ENCODE peak calls at places on chromosomes 7 and 10, in six cellular contexts. One of them, this sample, is unnamed. For H3K27me3, the result is how much of the 10 kb centered on the place peaks cover.

GRCh38 chr7:96997512-96998032 is 7.8 kb upstream of the DLX6 start:
- DNase-seq in transverse colon: no peak
- DNase-seq in GM06990: no peak
- DNase-seq in cardiac muscle cell: no peak
- DNase-seq in right lobe of liver: no peak
- DNase-seq in stomach: no peak
- DNase-seq in this sample: no peak

GRCh38 chr7:134469622-134470021 is 10.7 kb upstream of the AKR1B1 start:
- DNase-seq in transverse colon: no peak
- DNase-seq in GM06990: no peak
- DNase-seq in cardiac muscle cell: no peak
- DNase-seq in right lobe of liver: no peak
- DNase-seq in stomach: peak
- DNase-seq in this sample: no peak

GRCh38 chr10:69786791-69787190 is 14.9 kb upstream of the COL13A1 start:
- DNase-seq in transverse colon: no peak
- DNase-seq in GM06990: no peak
- DNase-seq in cardiac muscle cell: peak
- DNase-seq in right lobe of liver: no peak
- DNase-seq in stomach: no peak
- DNase-seq in this sample: peak

GRCh38 chr7:7529328-7529727 is 6.3 kb downstream of the COL28A1 start:
- DNase-seq in transverse colon: no peak
- DNase-seq in GM06990: no peak
- DNase-seq in cardiac muscle cell: no peak
- DNase-seq in right lobe of liver: no peak
- DNase-seq in stomach: no peak
- DNase-seq in this sample: no peak

GRCh38 chr10:71266147-71266917 is 52.7 kb upstream of the SLC29A3 start:
- DNase-seq in transverse colon: peak
- DNase-seq in GM06990: no peak
- DNase-seq in cardiac muscle cell: peak
- DNase-seq in right lobe of liver: peak
- DNase-seq in stomach: peak
- DNase-seq in this sample: peak

GRCh38 chr7:32248505-32248904 is 178.3 kb upstream of the PDE1C start:
- DNase-seq in transverse colon: no peak
- DNase-seq in GM06990: no peak
- DNase-seq in cardiac muscle cell: no peak
- DNase-seq in right lobe of liver: no peak
- DNase-seq in stomach: no peak
- DNase-seq in this sample: no peak

GRCh38 chr7:81534446-81534845 is 235.4 kb downstream of the HGF start:
- DNase-seq in transverse colon: no peak
- DNase-seq in GM06990: no peak
- DNase-seq in cardiac muscle cell: no peak
- DNase-seq in right lobe of liver: no peak
- DNase-seq in stomach: no peak
- DNase-seq in this sample: no peak

GRCh38 chr10:21572578-21572977 is 38.5 kb downstream of the MLLT10 start:
- DNase-seq in transverse colon: no peak
- DNase-seq in GM06990: no peak
- DNase-seq in cardiac muscle cell: peak
- DNase-seq in right lobe of liver: no peak
- DNase-seq in stomach: no peak
- DNase-seq in this sample: no peak

GRCh38 chr7:68440870-68441269 is 1157.4 kb upstream of the AUTS2 start:
- DNase-seq in transverse colon: no peak
- DNase-seq in GM06990: no peak
- DNase-seq in cardiac muscle cell: peak
- DNase-seq in right lobe of liver: no peak
- DNase-seq in stomach: no peak
- DNase-seq in this sample: no peak

GRCh38 chr10:48470893-48471805 is 133.7 kb downstream of the ARHGAP22 start:
- DNase-seq in transverse colon: no peak
- DNase-seq in GM06990: no peak
- DNase-seq in cardiac muscle cell: peak
- DNase-seq in right lobe of liver: no peak
- DNase-seq in stomach: peak
- DNase-seq in this sample: peak

GRCh38 chr10:28429573-28430216 is 103.2 kb upstream of the WAC start:
- DNase-seq in transverse colon: no peak
- DNase-seq in GM06990: no peak
- DNase-seq in cardiac muscle cell: peak
- DNase-seq in right lobe of liver: no peak
- DNase-seq in stomach: no peak
- DNase-seq in this sample: no peak

GRCh38 chr7:129835436-129836020 is 117.2 kb downstream of the UBE2H start:
- DNase-seq in transverse colon: no peak
- DNase-seq in GM06990: no peak
- DNase-seq in cardiac muscle cell: no peak
- DNase-seq in right lobe of liver: no peak
- DNase-seq in stomach: no peak
- DNase-seq in this sample: no peak

GRCh38 chr7:128810473-128810872 is 18.7 kb downstream of the CCDC136 start:
- DNase-seq in transverse colon: no peak
- DNase-seq in GM06990: no peak
- DNase-seq in cardiac muscle cell: no peak
- DNase-seq in right lobe of liver: no peak
- DNase-seq in stomach: no peak
- DNase-seq in this sample: no peak

GRCh38 chr10:131018886-131019500 is 292.5 kb downstream of the TCERG1L start:
- DNase-seq in transverse colon: no peak
- DNase-seq in GM06990: no peak
- DNase-seq in cardiac muscle cell: no peak
- DNase-seq in right lobe of liver: no peak
- DNase-seq in stomach: no peak
- DNase-seq in this sample: no peak

GRCh38 chr7:816751-817671 is 15.3 kb upstream of the SUN1 start:
- DNase-seq in transverse colon: peak
- DNase-seq in GM06990: peak
- DNase-seq in cardiac muscle cell: peak
- DNase-seq in right lobe of liver: no peak
- DNase-seq in stomach: no peak
- DNase-seq in this sample: peak

GRCh38 chr10:6136215-6137201 is 47.7 kb downstream of the RBM17 start:
- DNase-seq in transverse colon: no peak
- DNase-seq in GM06990: peak
- DNase-seq in cardiac muscle cell: peak
- DNase-seq in right lobe of liver: no peak
- DNase-seq in stomach: no peak
- DNase-seq in this sample: peak

GRCh38 chr7:80830584-80831319 is 88.1 kb downstream of the SEMA3C start:
- DNase-seq in transverse colon: no peak
- DNase-seq in GM06990: no peak
- DNase-seq in cardiac muscle cell: peak
- DNase-seq in right lobe of liver: no peak
- DNase-seq in stomach: no peak
- DNase-seq in this sample: peak

GRCh38 chr7:158374586-158374985 is 213.0 kb downstream of the PTPRN2 start:
- DNase-seq in transverse colon: no peak
- DNase-seq in GM06990: no peak
- DNase-seq in cardiac muscle cell: peak
- DNase-seq in right lobe of liver: no peak
- DNase-seq in stomach: no peak
- DNase-seq in this sample: peak

GRCh38 chr7:99949645-99950228 is 20.3 kb upstream of the GJC3 start:
- DNase-seq in transverse colon: no peak
- DNase-seq in GM06990: no peak
- DNase-seq in cardiac muscle cell: peak
- DNase-seq in right lobe of liver: no peak
- DNase-seq in stomach: no peak
- DNase-seq in this sample: peak

GRCh38 chr10:73653701-73654100 is 2.1 kb downstream of the SYNPO2L start:
- DNase-seq in transverse colon: no peak
- DNase-seq in GM06990: no peak
- DNase-seq in cardiac muscle cell: peak
- DNase-seq in right lobe of liver: no peak
- DNase-seq in stomach: no peak
- DNase-seq in this sample: no peak

GRCh38 chr7:13262929-13263530 is 575.6 kb downstream of the ARL4A start:
- DNase-seq in transverse colon: no peak
- DNase-seq in GM06990: no peak
- DNase-seq in cardiac muscle cell: peak
- DNase-seq in right lobe of liver: no peak
- DNase-seq in stomach: no peak
- DNase-seq in this sample: peak

GRCh38 chr10:48900296-48900695 is 39.3 kb downstream of the LRRC18 start:
- DNase-seq in transverse colon: no peak
- DNase-seq in GM06990: no peak
- DNase-seq in cardiac muscle cell: no peak
- DNase-seq in right lobe of liver: no peak
- DNase-seq in stomach: no peak
- DNase-seq in this sample: no peak

GRCh38 chr7:92831716-92832622 is 4.4 kb downstream of the CDK6 start:
- DNase-seq in transverse colon: peak
- DNase-seq in GM06990: no peak
- DNase-seq in cardiac muscle cell: peak
- DNase-seq in right lobe of liver: no peak
- DNase-seq in stomach: no peak
- DNase-seq in this sample: peak

GRCh38 chr7:192035-192649 is at the start of gene FAM20C:
- DNase-seq in transverse colon: peak
- DNase-seq in GM06990: no peak
- DNase-seq in cardiac muscle cell: peak
- DNase-seq in right lobe of liver: peak
- DNase-seq in stomach: peak
- DNase-seq in this sample: peak

GRCh38 chr10:101287922-101288638 is 58.8 kb upstream of the LBX1 start:
- DNase-seq in transverse colon: no peak
- DNase-seq in GM06990: no peak
- DNase-seq in cardiac muscle cell: peak
- DNase-seq in right lobe of liver: no peak
- DNase-seq in stomach: no peak
- DNase-seq in this sample: no peak

GRCh38 chr10:132886211-132887099 is 55.9 kb downstream of the CFAP46 start:
- DNase-seq in transverse colon: peak
- DNase-seq in GM06990: no peak
- DNase-seq in cardiac muscle cell: peak
- DNase-seq in right lobe of liver: peak
- DNase-seq in stomach: peak
- DNase-seq in this sample: no peak
- TF ChIP-seq CTCF in transverse colon: no peak
- TF ChIP-seq CTCF in GM06990: no peak
- TF ChIP-seq CTCF in cardiac muscle cell: no peak
- TF ChIP-seq CTCF in right lobe of liver: no peak
- TF ChIP-seq CTCF in stomach: no peak
- TF ChIP-seq CTCF in this sample: no peak

GRCh38 chr7:88092676-88092999 is 127.2 kb downstream of the SRI start:
- DNase-seq in transverse colon: no peak
- DNase-seq in GM06990: no peak
- DNase-seq in cardiac muscle cell: no peak
- DNase-seq in right lobe of liver: no peak
- DNase-seq in stomach: no peak
- DNase-seq in this sample: no peak
- H3K4me3 ChIP-seq in transverse colon: no peak
- H3K4me3 ChIP-seq in GM06990: no peak
- H3K4me3 ChIP-seq in cardiac muscle cell: no peak
- H3K4me3 ChIP-seq in right lobe of liver: no peak
- H3K4me3 ChIP-seq in stomach: no peak
- H3K4me3 ChIP-seq in this sample: no peak

DNA sequence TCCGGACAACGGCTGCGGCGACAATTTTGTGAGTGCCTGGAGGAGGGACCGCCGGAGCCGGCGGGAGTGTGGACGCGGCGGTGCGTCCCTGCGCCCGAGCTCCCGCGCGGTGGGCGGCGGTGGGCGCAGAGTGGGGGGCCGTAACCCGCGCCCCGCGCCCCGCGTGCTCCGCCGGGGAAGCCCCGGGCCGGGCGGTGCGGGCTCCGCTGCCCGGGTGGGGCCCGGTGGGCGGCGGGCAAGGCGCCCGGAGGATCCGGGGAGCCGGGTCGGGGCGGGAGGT is 425 bp downstream of the MTURN start:
- DNase-seq in transverse colon: no peak
- DNase-seq in GM06990: no peak
- DNase-seq in cardiac muscle cell: no peak
- DNase-seq in right lobe of liver: no peak
- DNase-seq in stomach: no peak
- DNase-seq in this sample: no peak
- H3K27me3 ChIP-seq in transverse colon: under half
- H3K27me3 ChIP-seq in GM06990: under half
- H3K27me3 ChIP-seq in cardiac muscle cell: under half
- H3K27me3 ChIP-seq in right lobe of liver: under half
- H3K27me3 ChIP-seq in stomach: under half
- H3K27me3 ChIP-seq in this sample: under half

GRCh38 chr10:87059401-87059800 is 35.2 kb downstream of the GLUD1 start:
- DNase-seq in transverse colon: no peak
- DNase-seq in GM06990: no peak
- DNase-seq in cardiac muscle cell: no peak
- DNase-seq in right lobe of liver: no peak
- DNase-seq in stomach: no peak
- DNase-seq in this sample: no peak

GRCh38 chr10:87058171-87058570 is 36.5 kb downstream of the GLUD1 start:
- DNase-seq in transverse colon: no peak
- DNase-seq in GM06990: no peak
- DNase-seq in cardiac muscle cell: no peak
- DNase-seq in right lobe of liver: no peak
- DNase-seq in stomach: no peak
- DNase-seq in this sample: no peak

GRCh38 chr10:87053577-87054181 is 33.6 kb downstream of the FAM25A start:
- DNase-seq in transverse colon: no peak
- DNase-seq in GM06990: no peak
- DNase-seq in cardiac muscle cell: no peak
- DNase-seq in right lobe of liver: no peak
- DNase-seq in stomach: no peak
- DNase-seq in this sample: no peak

GRCh38 chr10:87053121-87053520 is 33.0 kb downstream of the FAM25A start:
- DNase-seq in transverse colon: no peak
- DNase-seq in GM06990: no peak
- DNase-seq in cardiac muscle cell: peak
- DNase-seq in right lobe of liver: peak
- DNase-seq in stomach: peak
- DNase-seq in this sample: no peak

DNA sequence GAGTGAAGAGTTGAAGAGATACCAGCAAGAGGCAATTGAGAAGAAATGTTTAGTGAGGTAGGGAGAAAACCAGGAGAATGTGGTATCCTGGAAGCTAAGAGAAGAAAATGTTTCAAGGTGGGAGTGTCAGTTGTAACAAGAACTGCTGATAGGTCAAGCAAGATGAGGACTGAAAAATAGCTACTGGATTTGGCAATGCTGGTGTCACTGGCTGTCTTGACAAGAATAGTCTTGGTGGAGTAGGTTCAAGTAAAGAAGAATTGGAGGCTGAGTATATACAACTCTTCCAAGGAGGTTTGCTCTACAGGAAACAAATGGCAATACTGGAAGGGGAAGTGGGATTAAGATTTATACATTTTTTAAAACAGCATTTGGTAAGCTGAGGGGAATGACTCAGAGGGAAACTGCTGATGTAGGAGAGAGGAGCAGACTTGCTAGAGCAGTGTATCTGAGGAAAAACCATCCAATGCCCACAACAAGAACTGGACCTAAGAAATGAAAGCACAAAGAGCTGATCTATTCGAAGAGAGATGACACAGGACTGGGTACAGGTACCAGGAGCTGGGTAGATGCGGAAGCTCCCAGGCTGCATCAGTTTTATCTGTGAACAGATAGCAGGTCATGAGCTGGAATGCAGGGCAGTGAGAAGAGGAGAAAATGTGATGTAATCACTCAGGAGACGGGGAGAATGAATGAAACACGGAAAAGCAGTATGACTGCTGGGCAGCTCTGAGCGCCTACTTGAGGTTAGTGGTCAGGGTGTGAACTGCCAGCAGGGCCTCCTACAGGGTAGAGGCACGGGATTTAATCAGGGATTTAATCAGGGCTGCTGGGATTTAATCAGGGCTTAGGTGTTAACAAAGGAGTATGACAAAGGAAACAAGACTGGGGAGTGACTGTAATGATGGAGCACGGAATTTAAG is 34.5 kb downstream of the FAM25A start:
- DNase-seq in transverse colon: no peak
- DNase-seq in GM06990: no peak
- DNase-seq in cardiac muscle cell: peak
- DNase-seq in right lobe of liver: no peak
- DNase-seq in stomach: no peak
- DNase-seq in this sample: peak
- TF ChIP-seq CTCF in transverse colon: no peak
- TF ChIP-seq CTCF in GM06990: no peak
- TF ChIP-seq CTCF in cardiac muscle cell: peak
- TF ChIP-seq CTCF in right lobe of liver: no peak
- TF ChIP-seq CTCF in stomach: no peak
- TF ChIP-seq CTCF in this sample: peak